ENCODE peak calls at places on chromosomes 6 and 20, in eight cellular contexts. One of them, this sample, is unnamed.

GRCh38 chr6:7058250-7058923 is 49.4 kb upstream of the RREB1 start:
- DNase-seq in SJSA1: peak
- DNase-seq in hepatocyte: peak
- DNase-seq in breast epithelium: peak
- DNase-seq in H9: no peak
- DNase-seq in tibial nerve: no peak
- DNase-seq in SK-N-MC: no peak
- DNase-seq in naive thymus-derived CD4-positive, alpha-beta T cell: no peak
- DNase-seq in this sample: no peak

GRCh38 chr6:30763618-30764489 is 19.5 kb upstream of the IER3 start:
- DNase-seq in SJSA1: peak
- DNase-seq in hepatocyte: peak
- DNase-seq in breast epithelium: peak
- DNase-seq in H9: peak
- DNase-seq in tibial nerve: no peak
- DNase-seq in SK-N-MC: no peak
- DNase-seq in naive thymus-derived CD4-positive, alpha-beta T cell: peak
- DNase-seq in this sample: peak

GRCh38 chr6:167047554-167047953 is 48.4 kb downstream of the CEP43 start:
- DNase-seq in SJSA1: no peak
- DNase-seq in hepatocyte: no peak
- DNase-seq in breast epithelium: no peak
- DNase-seq in H9: no peak
- DNase-seq in tibial nerve: no peak
- DNase-seq in SK-N-MC: no peak
- DNase-seq in naive thymus-derived CD4-positive, alpha-beta T cell: peak
- DNase-seq in this sample: no peak

GRCh38 chr6:16511048-16511660 is 250.1 kb downstream of the ATXN1 start:
- DNase-seq in SJSA1: no peak
- DNase-seq in hepatocyte: peak
- DNase-seq in breast epithelium: no peak
- DNase-seq in H9: no peak
- DNase-seq in tibial nerve: no peak
- DNase-seq in SK-N-MC: no peak
- DNase-seq in naive thymus-derived CD4-positive, alpha-beta T cell: no peak
- DNase-seq in this sample: peak

GRCh38 chr6:105177521-105177920 is 2.3 kb downstream of the POPDC3 start:
- DNase-seq in SJSA1: no peak
- DNase-seq in hepatocyte: no peak
- DNase-seq in breast epithelium: no peak
- DNase-seq in H9: no peak
- DNase-seq in tibial nerve: no peak
- DNase-seq in SK-N-MC: no peak
- DNase-seq in naive thymus-derived CD4-positive, alpha-beta T cell: no peak
- DNase-seq in this sample: no peak

GRCh38 chr6:124881898-124882579 is 80.2 kb upstream of the RNF217 start:
- DNase-seq in SJSA1: no peak
- DNase-seq in hepatocyte: no peak
- DNase-seq in breast epithelium: no peak
- DNase-seq in H9: no peak
- DNase-seq in tibial nerve: no peak
- DNase-seq in SK-N-MC: no peak
- DNase-seq in naive thymus-derived CD4-positive, alpha-beta T cell: no peak
- DNase-seq in this sample: peak

GRCh38 chr6:14763139-14763538 is 482.7 kb upstream of the JARID2 start:
- DNase-seq in SJSA1: no peak
- DNase-seq in hepatocyte: peak
- DNase-seq in breast epithelium: no peak
- DNase-seq in H9: no peak
- DNase-seq in tibial nerve: no peak
- DNase-seq in SK-N-MC: no peak
- DNase-seq in naive thymus-derived CD4-positive, alpha-beta T cell: no peak
- DNase-seq in this sample: no peak

GRCh38 chr6:7624781-7625710 is 35.0 kb downstream of the SNRNP48 start:
- DNase-seq in SJSA1: no peak
- DNase-seq in hepatocyte: no peak
- DNase-seq in breast epithelium: no peak
- DNase-seq in H9: no peak
- DNase-seq in tibial nerve: no peak
- DNase-seq in SK-N-MC: peak
- DNase-seq in naive thymus-derived CD4-positive, alpha-beta T cell: no peak
- DNase-seq in this sample: peak

GRCh38 chr6:31354248-31354647 is 2.7 kb downstream of the HLA-B start:
- DNase-seq in SJSA1: no peak
- DNase-seq in hepatocyte: no peak
- DNase-seq in breast epithelium: no peak
- DNase-seq in H9: no peak
- DNase-seq in tibial nerve: no peak
- DNase-seq in SK-N-MC: no peak
- DNase-seq in naive thymus-derived CD4-positive, alpha-beta T cell: no peak
- DNase-seq in this sample: no peak

GRCh38 chr20:36624068-36624813 is 18.7 kb downstream of the RAB5IF start:
- DNase-seq in SJSA1: no peak
- DNase-seq in hepatocyte: no peak
- DNase-seq in breast epithelium: peak
- DNase-seq in H9: peak
- DNase-seq in tibial nerve: no peak
- DNase-seq in SK-N-MC: no peak
- DNase-seq in naive thymus-derived CD4-positive, alpha-beta T cell: no peak
- DNase-seq in this sample: no peak

GRCh38 chr6:88989215-88989614 is 25.8 kb upstream of the RNGTT start:
- DNase-seq in SJSA1: no peak
- DNase-seq in hepatocyte: peak
- DNase-seq in breast epithelium: no peak
- DNase-seq in H9: no peak
- DNase-seq in tibial nerve: no peak
- DNase-seq in SK-N-MC: no peak
- DNase-seq in naive thymus-derived CD4-positive, alpha-beta T cell: no peak
- DNase-seq in this sample: no peak

GRCh38 chr20:62824476-62825287 is 7.8 kb downstream of the COL9A3 start:
- DNase-seq in SJSA1: no peak
- DNase-seq in hepatocyte: peak
- DNase-seq in breast epithelium: peak
- DNase-seq in H9: peak
- DNase-seq in tibial nerve: no peak
- DNase-seq in SK-N-MC: no peak
- DNase-seq in naive thymus-derived CD4-positive, alpha-beta T cell: peak
- DNase-seq in this sample: peak

GRCh38 chr6:126054802-126055201 is 68.5 kb downstream of the TRMT11 start:
- DNase-seq in SJSA1: no peak
- DNase-seq in hepatocyte: no peak
- DNase-seq in breast epithelium: no peak
- DNase-seq in H9: no peak
- DNase-seq in tibial nerve: no peak
- DNase-seq in SK-N-MC: no peak
- DNase-seq in naive thymus-derived CD4-positive, alpha-beta T cell: no peak
- DNase-seq in this sample: no peak

GRCh38 chr6:16766043-16766521 is 4.8 kb upstream of the ATXN1 start:
- DNase-seq in SJSA1: peak
- DNase-seq in hepatocyte: peak
- DNase-seq in breast epithelium: no peak
- DNase-seq in H9: no peak
- DNase-seq in tibial nerve: no peak
- DNase-seq in SK-N-MC: no peak
- DNase-seq in naive thymus-derived CD4-positive, alpha-beta T cell: no peak
- DNase-seq in this sample: no peak

GRCh38 chr6:35506536-35506935 is 6.2 kb downstream of the TULP1 start:
- DNase-seq in SJSA1: no peak
- DNase-seq in hepatocyte: no peak
- DNase-seq in breast epithelium: no peak
- DNase-seq in H9: no peak
- DNase-seq in tibial nerve: no peak
- DNase-seq in SK-N-MC: no peak
- DNase-seq in naive thymus-derived CD4-positive, alpha-beta T cell: no peak
- DNase-seq in this sample: no peak

GRCh38 chr20:16599257-16599656 is 26.0 kb upstream of the KIF16B start:
- DNase-seq in SJSA1: no peak
- DNase-seq in hepatocyte: no peak
- DNase-seq in breast epithelium: no peak
- DNase-seq in H9: no peak
- DNase-seq in tibial nerve: no peak
- DNase-seq in SK-N-MC: no peak
- DNase-seq in naive thymus-derived CD4-positive, alpha-beta T cell: no peak
- DNase-seq in this sample: no peak

DNA sequence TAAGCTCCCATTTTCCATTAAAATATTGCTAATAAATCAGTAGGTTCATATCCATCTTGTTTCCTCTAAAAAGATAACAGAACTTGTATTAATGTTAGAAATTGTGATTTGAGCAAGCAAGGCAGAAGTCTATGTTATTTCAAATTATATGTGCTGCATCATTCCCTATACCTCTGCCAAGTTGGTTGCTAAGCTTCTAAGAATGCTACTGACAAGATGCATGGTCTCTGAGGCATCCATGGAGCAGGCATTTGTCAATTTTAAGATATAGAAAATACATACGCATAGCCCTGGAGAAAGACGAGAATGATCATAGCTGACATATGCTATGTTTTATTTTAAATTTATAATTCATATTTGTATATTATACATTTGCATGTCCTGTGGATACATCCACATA is 168.3 kb upstream of the THEMIS start:
- DNase-seq in SJSA1: no peak
- DNase-seq in hepatocyte: no peak
- DNase-seq in breast epithelium: no peak
- DNase-seq in H9: no peak
- DNase-seq in tibial nerve: no peak
- DNase-seq in SK-N-MC: no peak
- DNase-seq in naive thymus-derived CD4-positive, alpha-beta T cell: no peak
- DNase-seq in this sample: no peak
- H3K27ac ChIP-seq in SJSA1: no peak
- H3K27ac ChIP-seq in hepatocyte: no peak
- H3K27ac ChIP-seq in breast epithelium: no peak
- H3K27ac ChIP-seq in H9: no peak
- H3K27ac ChIP-seq in tibial nerve: no peak
- H3K27ac ChIP-seq in SK-N-MC: no peak
- H3K27ac ChIP-seq in naive thymus-derived CD4-positive, alpha-beta T cell: no peak
- H3K27ac ChIP-seq in this sample: no peak

DNA sequence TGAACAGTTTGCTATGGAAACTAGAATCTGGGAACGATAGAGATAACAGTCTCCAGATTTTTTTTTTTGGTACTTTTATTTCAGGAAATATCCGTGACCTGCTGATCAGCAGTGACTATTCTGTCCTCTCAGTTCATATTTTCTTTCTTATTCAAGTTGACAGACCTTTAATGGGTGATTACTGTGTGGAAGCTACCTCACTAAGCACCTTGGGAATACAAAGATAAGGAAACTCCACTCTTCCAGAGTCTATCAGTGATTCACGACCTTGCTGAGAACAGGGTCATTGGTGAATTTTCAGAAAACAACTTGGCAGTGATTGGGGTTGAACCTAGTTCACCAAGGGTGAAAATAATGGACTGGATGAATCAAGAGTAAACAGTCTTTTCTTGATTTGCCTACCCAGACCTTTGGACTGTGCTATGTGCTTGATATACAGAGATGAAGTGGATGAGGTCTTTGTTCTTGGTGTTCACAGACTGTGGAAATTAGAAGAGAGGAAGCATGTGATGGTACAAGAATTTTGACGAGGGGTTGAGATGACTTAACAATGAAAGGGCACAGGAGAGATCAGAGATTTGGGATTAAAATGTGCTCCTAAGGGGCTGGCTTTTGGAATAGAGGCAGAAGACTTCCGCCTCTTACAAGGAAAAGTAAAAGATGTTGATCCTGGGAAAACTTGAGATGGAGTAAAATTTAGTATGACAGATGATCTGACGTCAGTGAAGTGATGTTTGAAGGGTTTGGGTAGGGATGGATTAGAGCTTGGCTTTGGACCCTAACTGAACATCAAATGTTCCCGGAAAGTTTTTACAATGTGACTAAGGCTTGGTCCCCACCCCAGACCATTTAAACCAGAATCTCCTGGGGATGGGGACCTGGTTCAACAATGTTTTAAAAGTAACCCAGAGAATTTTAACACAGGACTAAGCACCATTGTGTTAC is 1.2 kb downstream of the KAT14 start:
- DNase-seq in SJSA1: no peak
- DNase-seq in hepatocyte: peak
- DNase-seq in breast epithelium: no peak
- DNase-seq in H9: no peak
- DNase-seq in tibial nerve: no peak
- DNase-seq in SK-N-MC: no peak
- DNase-seq in naive thymus-derived CD4-positive, alpha-beta T cell: no peak
- DNase-seq in this sample: no peak
- H3K27ac ChIP-seq in SJSA1: no peak
- H3K27ac ChIP-seq in hepatocyte: peak
- H3K27ac ChIP-seq in breast epithelium: peak
- H3K27ac ChIP-seq in H9: no peak
- H3K27ac ChIP-seq in tibial nerve: peak
- H3K27ac ChIP-seq in SK-N-MC: peak
- H3K27ac ChIP-seq in naive thymus-derived CD4-positive, alpha-beta T cell: peak
- H3K27ac ChIP-seq in this sample: no peak

DNA sequence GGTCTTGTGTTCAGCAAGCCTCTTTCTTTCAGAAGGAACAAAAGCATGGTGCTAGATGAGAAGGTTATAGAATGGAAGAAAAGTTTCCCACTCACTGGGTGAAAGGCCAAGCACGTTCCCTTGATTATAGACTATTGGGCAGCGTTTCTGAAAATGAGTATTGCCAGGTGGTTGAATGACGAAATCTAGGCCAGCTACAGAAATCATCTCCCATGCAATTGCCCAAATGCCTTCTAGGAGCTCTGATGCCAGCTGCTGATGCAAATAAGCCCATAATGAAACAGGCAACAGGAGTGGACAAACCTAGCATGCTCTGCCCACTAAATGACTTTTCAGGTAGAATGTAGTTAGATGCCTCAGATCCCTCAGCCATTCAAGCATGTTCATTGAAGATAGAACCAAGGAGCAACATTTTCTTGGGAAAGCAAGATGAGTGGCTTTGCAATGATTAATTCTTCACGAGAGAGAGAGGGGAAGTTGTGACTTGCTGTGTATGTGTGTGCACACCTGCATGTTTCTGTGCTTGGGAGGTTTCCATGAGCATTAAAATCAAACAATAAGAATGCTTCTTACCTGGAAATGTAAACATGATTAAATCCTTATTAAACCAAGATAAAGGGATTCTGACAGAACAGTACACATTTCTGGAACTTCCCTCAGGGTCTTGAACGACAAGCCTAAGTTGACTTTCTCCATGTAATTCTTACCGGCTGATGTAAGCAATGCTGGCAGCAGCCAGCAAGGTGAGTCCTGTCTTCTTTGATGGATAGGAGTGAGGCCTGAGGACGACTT is 43.5 kb downstream of the ADTRP start:
- DNase-seq in SJSA1: no peak
- DNase-seq in hepatocyte: no peak
- DNase-seq in breast epithelium: no peak
- DNase-seq in H9: no peak
- DNase-seq in tibial nerve: no peak
- DNase-seq in SK-N-MC: no peak
- DNase-seq in naive thymus-derived CD4-positive, alpha-beta T cell: no peak
- DNase-seq in this sample: no peak
- H3K27ac ChIP-seq in SJSA1: no peak
- H3K27ac ChIP-seq in hepatocyte: no peak
- H3K27ac ChIP-seq in breast epithelium: no peak
- H3K27ac ChIP-seq in H9: no peak
- H3K27ac ChIP-seq in tibial nerve: no peak
- H3K27ac ChIP-seq in SK-N-MC: no peak
- H3K27ac ChIP-seq in naive thymus-derived CD4-positive, alpha-beta T cell: no peak
- H3K27ac ChIP-seq in this sample: no peak

GRCh38 chr20:4076671-4077070 is 61.3 kb upstream of the RNF24 start:
- DNase-seq in SJSA1: peak
- DNase-seq in hepatocyte: no peak
- DNase-seq in breast epithelium: no peak
- DNase-seq in H9: no peak
- DNase-seq in tibial nerve: no peak
- DNase-seq in SK-N-MC: no peak
- DNase-seq in naive thymus-derived CD4-positive, alpha-beta T cell: no peak
- DNase-seq in this sample: no peak
- H3K27ac ChIP-seq in SJSA1: no peak
- H3K27ac ChIP-seq in hepatocyte: no peak
- H3K27ac ChIP-seq in breast epithelium: peak
- H3K27ac ChIP-seq in H9: no peak
- H3K27ac ChIP-seq in tibial nerve: no peak
- H3K27ac ChIP-seq in SK-N-MC: peak
- H3K27ac ChIP-seq in naive thymus-derived CD4-positive, alpha-beta T cell: no peak
- H3K27ac ChIP-seq in this sample: no peak

This sample was measured in neural progenitor cell.